ENCODE peak calls at places on chromosomes 7 and 10, in nine cellular contexts. One of them, this sample, is unnamed.

GRCh38 chr7:92547579-92547978 is 19.0 kb downstream of the RBM48 start:
- DNase-seq in GM23248: peak; percentile 13
- DNase-seq in central memory CD4-positive, alpha-beta T cell: no peak
- DNase-seq in retina: no peak
- DNase-seq in effector CD4-positive, alpha-beta T cell: no peak
- DNase-seq in dorsolateral prefrontal cortex: no peak
- DNase-seq in Peyer's patch: no peak
- DNase-seq in anterior cingulate cortex: no peak
- DNase-seq in NCI-H69: no peak
- DNase-seq in this sample: no peak

GRCh38 chr7:35734001-35734483 is 39.1 kb upstream of the HERPUD2 start:
- DNase-seq in GM23248: peak; percentile 12
- DNase-seq in central memory CD4-positive, alpha-beta T cell: no peak
- DNase-seq in retina: no peak
- DNase-seq in effector CD4-positive, alpha-beta T cell: no peak
- DNase-seq in dorsolateral prefrontal cortex: no peak
- DNase-seq in Peyer's patch: no peak
- DNase-seq in anterior cingulate cortex: no peak
- DNase-seq in NCI-H69: no peak
- DNase-seq in this sample: no peak

GRCh38 chr10:35783305-35783838 is 141.3 kb upstream of the FZD8 start:
- DNase-seq in GM23248: peak; percentile 65
- DNase-seq in central memory CD4-positive, alpha-beta T cell: no peak
- DNase-seq in retina: peak; percentile 39
- DNase-seq in effector CD4-positive, alpha-beta T cell: no peak
- DNase-seq in dorsolateral prefrontal cortex: no peak
- DNase-seq in Peyer's patch: no peak
- DNase-seq in anterior cingulate cortex: no peak
- DNase-seq in NCI-H69: peak; percentile 62
- DNase-seq in this sample: no peak

GRCh38 chr7:3233301-3233700 is 67.8 kb upstream of the SDK1 start:
- DNase-seq in GM23248: no peak
- DNase-seq in central memory CD4-positive, alpha-beta T cell: no peak
- DNase-seq in retina: no peak
- DNase-seq in effector CD4-positive, alpha-beta T cell: no peak
- DNase-seq in dorsolateral prefrontal cortex: no peak
- DNase-seq in Peyer's patch: no peak
- DNase-seq in anterior cingulate cortex: no peak
- DNase-seq in NCI-H69: no peak
- DNase-seq in this sample: no peak

GRCh38 chr10:70445718-70446485 is 4.4 kb upstream of the NODAL start:
- DNase-seq in GM23248: peak; percentile 36
- DNase-seq in central memory CD4-positive, alpha-beta T cell: no peak
- DNase-seq in retina: no peak
- DNase-seq in effector CD4-positive, alpha-beta T cell: no peak
- DNase-seq in dorsolateral prefrontal cortex: no peak
- DNase-seq in Peyer's patch: no peak
- DNase-seq in anterior cingulate cortex: no peak
- DNase-seq in NCI-H69: no peak
- DNase-seq in this sample: no peak

GRCh38 chr7:143003393-143004051 is 23.4 kb downstream of the OR9A2 start:
- DNase-seq in GM23248: peak; percentile 62
- DNase-seq in central memory CD4-positive, alpha-beta T cell: peak; percentile 62
- DNase-seq in retina: peak; percentile 20
- DNase-seq in effector CD4-positive, alpha-beta T cell: peak; percentile 6
- DNase-seq in dorsolateral prefrontal cortex: no peak
- DNase-seq in Peyer's patch: no peak
- DNase-seq in anterior cingulate cortex: no peak
- DNase-seq in NCI-H69: peak; percentile 40
- DNase-seq in this sample: no peak

GRCh38 chr7:12161146-12161545 is 49.9 kb upstream of the TMEM106B start:
- DNase-seq in GM23248: no peak
- DNase-seq in central memory CD4-positive, alpha-beta T cell: no peak
- DNase-seq in retina: no peak
- DNase-seq in effector CD4-positive, alpha-beta T cell: no peak
- DNase-seq in dorsolateral prefrontal cortex: no peak
- DNase-seq in Peyer's patch: no peak
- DNase-seq in anterior cingulate cortex: no peak
- DNase-seq in NCI-H69: no peak
- DNase-seq in this sample: no peak

GRCh38 chr7:110557136-110557535 is 533.8 kb upstream of the LRRN3 start:
- DNase-seq in GM23248: no peak
- DNase-seq in central memory CD4-positive, alpha-beta T cell: no peak
- DNase-seq in retina: no peak
- DNase-seq in effector CD4-positive, alpha-beta T cell: no peak
- DNase-seq in dorsolateral prefrontal cortex: no peak
- DNase-seq in Peyer's patch: no peak
- DNase-seq in anterior cingulate cortex: no peak
- DNase-seq in NCI-H69: no peak
- DNase-seq in this sample: no peak

GRCh38 chr7:151395036-151395367 is 14.8 kb downstream of the WDR86 start:
- DNase-seq in GM23248: no peak
- DNase-seq in central memory CD4-positive, alpha-beta T cell: no peak
- DNase-seq in retina: no peak
- DNase-seq in effector CD4-positive, alpha-beta T cell: no peak
- DNase-seq in dorsolateral prefrontal cortex: no peak
- DNase-seq in Peyer's patch: no peak
- DNase-seq in anterior cingulate cortex: no peak
- DNase-seq in NCI-H69: peak; percentile 37
- DNase-seq in this sample: peak; percentile 47

GRCh38 chr7:17654940-17655339 is 285.4 kb downstream of the SNX13 start:
- DNase-seq in GM23248: peak; percentile 27
- DNase-seq in central memory CD4-positive, alpha-beta T cell: no peak
- DNase-seq in retina: no peak
- DNase-seq in effector CD4-positive, alpha-beta T cell: no peak
- DNase-seq in dorsolateral prefrontal cortex: no peak
- DNase-seq in Peyer's patch: no peak
- DNase-seq in anterior cingulate cortex: no peak
- DNase-seq in NCI-H69: no peak
- DNase-seq in this sample: no peak

GRCh38 chr10:115059301-115059898 is 33.8 kb upstream of the ATRNL1 start:
- DNase-seq in GM23248: no peak
- DNase-seq in central memory CD4-positive, alpha-beta T cell: no peak
- DNase-seq in retina: no peak
- DNase-seq in effector CD4-positive, alpha-beta T cell: no peak
- DNase-seq in dorsolateral prefrontal cortex: no peak
- DNase-seq in Peyer's patch: no peak
- DNase-seq in anterior cingulate cortex: no peak
- DNase-seq in NCI-H69: no peak
- DNase-seq in this sample: no peak

GRCh38 chr10:103333934-103334520 is 16.9 kb downstream of the PCGF6 start:
- DNase-seq in GM23248: peak; percentile 55
- DNase-seq in central memory CD4-positive, alpha-beta T cell: peak; percentile 14
- DNase-seq in retina: no peak
- DNase-seq in effector CD4-positive, alpha-beta T cell: no peak
- DNase-seq in dorsolateral prefrontal cortex: no peak
- DNase-seq in Peyer's patch: no peak
- DNase-seq in anterior cingulate cortex: no peak
- DNase-seq in NCI-H69: peak; percentile 5
- DNase-seq in this sample: no peak

GRCh38 chr10:17387861-17388503 is 66.4 kb downstream of the ST8SIA6 start:
- DNase-seq in GM23248: no peak
- DNase-seq in central memory CD4-positive, alpha-beta T cell: no peak
- DNase-seq in retina: no peak
- DNase-seq in effector CD4-positive, alpha-beta T cell: no peak
- DNase-seq in dorsolateral prefrontal cortex: no peak
- DNase-seq in Peyer's patch: no peak
- DNase-seq in anterior cingulate cortex: no peak
- DNase-seq in NCI-H69: peak; percentile 14
- DNase-seq in this sample: no peak

GRCh38 chr10:63822496-63822895 is 301.3 kb downstream of the REEP3 start:
- DNase-seq in GM23248: no peak
- DNase-seq in central memory CD4-positive, alpha-beta T cell: no peak
- DNase-seq in retina: no peak
- DNase-seq in effector CD4-positive, alpha-beta T cell: no peak
- DNase-seq in dorsolateral prefrontal cortex: no peak
- DNase-seq in Peyer's patch: no peak
- DNase-seq in anterior cingulate cortex: no peak
- DNase-seq in NCI-H69: no peak
- DNase-seq in this sample: no peak

GRCh38 chr7:148959726-148960125 is 68.6 kb downstream of the PDIA4 start:
- DNase-seq in GM23248: no peak
- DNase-seq in central memory CD4-positive, alpha-beta T cell: no peak
- DNase-seq in retina: no peak
- DNase-seq in effector CD4-positive, alpha-beta T cell: no peak
- DNase-seq in dorsolateral prefrontal cortex: no peak
- DNase-seq in Peyer's patch: no peak
- DNase-seq in anterior cingulate cortex: no peak
- DNase-seq in NCI-H69: no peak
- DNase-seq in this sample: no peak

GRCh38 chr10:6175329-6176055 is 27.2 kb upstream of the PFKFB3 start:
- DNase-seq in GM23248: no peak
- DNase-seq in central memory CD4-positive, alpha-beta T cell: no peak
- DNase-seq in retina: no peak
- DNase-seq in effector CD4-positive, alpha-beta T cell: no peak
- DNase-seq in dorsolateral prefrontal cortex: peak; percentile 61
- DNase-seq in Peyer's patch: no peak
- DNase-seq in anterior cingulate cortex: no peak
- DNase-seq in NCI-H69: no peak
- DNase-seq in this sample: no peak

GRCh38 chr10:79112898-79113431 is 44.2 kb downstream of the ZMIZ1 start:
- DNase-seq in GM23248: peak; percentile 98
- DNase-seq in central memory CD4-positive, alpha-beta T cell: no peak
- DNase-seq in retina: no peak
- DNase-seq in effector CD4-positive, alpha-beta T cell: no peak
- DNase-seq in dorsolateral prefrontal cortex: no peak
- DNase-seq in Peyer's patch: no peak
- DNase-seq in anterior cingulate cortex: peak; percentile 37
- DNase-seq in NCI-H69: peak; percentile 9
- DNase-seq in this sample: no peak

GRCh38 chr7:46626261-46627037 is 705.4 kb upstream of the IGFBP3 start:
- DNase-seq in GM23248: no peak
- DNase-seq in central memory CD4-positive, alpha-beta T cell: no peak
- DNase-seq in retina: no peak
- DNase-seq in effector CD4-positive, alpha-beta T cell: no peak
- DNase-seq in dorsolateral prefrontal cortex: no peak
- DNase-seq in Peyer's patch: no peak
- DNase-seq in anterior cingulate cortex: no peak
- DNase-seq in NCI-H69: no peak
- DNase-seq in this sample: no peak

GRCh38 chr7:24812313-24812945 is 55.2 kb upstream of the GSDME start:
- DNase-seq in GM23248: peak; percentile 57
- DNase-seq in central memory CD4-positive, alpha-beta T cell: peak; percentile 14
- DNase-seq in retina: peak; percentile 75
- DNase-seq in effector CD4-positive, alpha-beta T cell: peak; percentile 45
- DNase-seq in dorsolateral prefrontal cortex: no peak
- DNase-seq in Peyer's patch: no peak
- DNase-seq in anterior cingulate cortex: no peak
- DNase-seq in NCI-H69: peak; percentile 37
- DNase-seq in this sample: no peak

GRCh38 chr7:91135300-91135699 is 128.9 kb upstream of the FZD1 start:
- DNase-seq in GM23248: no peak
- DNase-seq in central memory CD4-positive, alpha-beta T cell: no peak
- DNase-seq in retina: no peak
- DNase-seq in effector CD4-positive, alpha-beta T cell: no peak
- DNase-seq in dorsolateral prefrontal cortex: no peak
- DNase-seq in Peyer's patch: no peak
- DNase-seq in anterior cingulate cortex: no peak
- DNase-seq in NCI-H69: no peak
- DNase-seq in this sample: no peak

GRCh38 chr7:130393095-130393494 is 12.8 kb downstream of the CPA1 start:
- DNase-seq in GM23248: peak; percentile 89
- DNase-seq in central memory CD4-positive, alpha-beta T cell: no peak
- DNase-seq in retina: no peak
- DNase-seq in effector CD4-positive, alpha-beta T cell: no peak
- DNase-seq in dorsolateral prefrontal cortex: no peak
- DNase-seq in Peyer's patch: no peak
- DNase-seq in anterior cingulate cortex: no peak
- DNase-seq in NCI-H69: no peak
- DNase-seq in this sample: no peak